ENCODE peak calls at places on chromosomes 2 and 18, in four cellular contexts. P is fibroblast of the aortic adventitia, S is colonic mucosa, U is GM12878. Z is an unnamed sample.

GRCh38 chr2:237566401-237567235 is at the start of gene PRLH:
- DNase-seq in P (no peak), S (no peak), U (no peak), Z (no peak)

GRCh38 chr2:45170976-45171514 is 161.8 kb upstream of the SIX2 start:
- DNase-seq in P (no peak), S (no peak), U (no peak), Z (peak)

GRCh38 chr2:20487392-20488135 is 40.7 kb downstream of the RHOB start:
- DNase-seq in P (no peak), S (no peak), U (no peak), Z (no peak)

GRCh38 chr2:48767330-48767729 is 11.8 kb upstream of the LHCGR start:
- DNase-seq in P (no peak), S (no peak), U (no peak), Z (no peak)

GRCh38 chr2:45123521-45124191 is 114.4 kb upstream of the SIX2 start:
- DNase-seq in P (no peak), S (no peak), U (no peak), Z (no peak)

GRCh38 chr2:238097201-238097987 is 2.7 kb upstream of the ESPNL start:
- DNase-seq in P (no peak), S (no peak), U (no peak), Z (no peak)

GRCh38 chr18:62663731-62664336 is 51.5 kb upstream of the PHLPP1 start:
- DNase-seq in P (peak), S (no peak), U (peak), Z (peak)

GRCh38 chr2:48725696-48726494 is 29.6 kb downstream of the LHCGR start:
- DNase-seq in P (no peak), S (no peak), U (no peak), Z (no peak)

GRCh38 chr2:73283545-73284295 is 558 bp downstream of the FBXO41 start:
- DNase-seq in P (no peak), S (no peak), U (no peak), Z (no peak)

GRCh38 chr2:10706033-10706432 is 15.4 kb upstream of the ATP6V1C2 start:
- DNase-seq in P (no peak), S (no peak), U (no peak), Z (no peak)

GRCh38 chr2:39587641-39588040 is 78.1 kb upstream of the TMEM178A start:
- DNase-seq in P (no peak), S (no peak), U (no peak), Z (no peak)

GRCh38 chr2:71526975-71527374 is 73.6 kb downstream of the DYSF start:
- DNase-seq in P (no peak), S (no peak), U (no peak), Z (no peak)

GRCh38 chr2:9764153-9764778 is 79.0 kb upstream of the TAF1B start:
- DNase-seq in P (no peak), S (no peak), U (no peak), Z (no peak)

GRCh38 chr2:23564618-23564967 is 179.6 kb downstream of the KLHL29 start:
- DNase-seq in P (peak), S (no peak), U (no peak), Z (peak)

GRCh38 chr2:18750662-18751554 is 161.5 kb upstream of the NT5C1B start:
- DNase-seq in P (peak), S (no peak), U (no peak), Z (no peak)

GRCh38 chr2:36489296-36489695 is 108.7 kb downstream of the FEZ2 start:
- DNase-seq in P (peak), S (no peak), U (no peak), Z (peak)

GRCh38 chr18:12747530-12748315 is 44.9 kb downstream of the PSMG2 start:
- DNase-seq in P (no peak), S (no peak), U (no peak), Z (no peak)

GRCh38 chr2:183059561-183059960 is 19.0 kb upstream of the DUSP19 start:
- DNase-seq in P (peak), S (no peak), U (no peak), Z (peak)

GRCh38 chr2:28716265-28716865 is 35.3 kb upstream of the PPP1CB start:
- DNase-seq in P (peak), S (peak), U (peak), Z (peak)

GRCh38 chr2:40103590-40103989 is 324.5 kb upstream of the THUMPD2 start:
- DNase-seq in P (peak), S (no peak), U (no peak), Z (peak)

GRCh38 chr2:12861344-12861942 is 144.7 kb downstream of the TRIB2 start:
- DNase-seq in P (peak), S (no peak), U (no peak), Z (no peak)

GRCh38 chr18:59141294-59142068 is 1.8 kb downstream of the SEC11C start:
- DNase-seq in P (no peak), S (no peak), U (no peak), Z (no peak)

GRCh38 chr18:13831864-13832508 is 8.0 kb downstream of the MC5R start:
- DNase-seq in P (no peak), S (no peak), U (no peak), Z (no peak)

GRCh38 chr18:59079264-59079972 is 60.3 kb upstream of the SEC11C start:
- DNase-seq in P (no peak), S (no peak), U (no peak), Z (no peak)

GRCh38 chr18:58784601-58785137 is 80.0 kb upstream of the ZNF532 start:
- DNase-seq in P (no peak), S (no peak), U (no peak), Z (no peak)

GRCh38 chr2:176614930-176615329 is 345.7 kb downstream of the MTX2 start:
- DNase-seq in P (no peak), S (no peak), U (no peak), Z (no peak)

GRCh38 chr2:216936954-216937357 is 77.1 kb upstream of the TNP1 start:
- DNase-seq in P (no peak), S (no peak), U (no peak), Z (no peak)

GRCh38 chr2:213451542-213452256 is 167.4 kb downstream of the SPAG16 start:
- DNase-seq in P (no peak), S (peak), U (no peak), Z (no peak)

GRCh38 chr2:239475161-239476028 is 74.6 kb upstream of the HDAC4 start:
- DNase-seq in P (no peak), S (no peak), U (no peak), Z (no peak)

GRCh38 chr2:22934789-22935188 is 450.2 kb upstream of the KLHL29 start:
- DNase-seq in P (no peak), S (no peak), U (no peak), Z (no peak)

GRCh38 chr18:33596178-33596854 is 18.3 kb downstream of the ASXL3 start:
- DNase-seq in P (peak), S (no peak), U (no peak), Z (peak)

GRCh38 chr18:7548226-7548625 is 18.9 kb upstream of the PTPRM start:
- DNase-seq in P (no peak), S (no peak), U (no peak), Z (no peak)

GRCh38 chr18:66749030-66749429 is 145.1 kb upstream of the CDH19 start:
- DNase-seq in P (no peak), S (no peak), U (no peak), Z (peak)

GRCh38 chr18:74699455-74699854 is 101.8 kb downstream of the ZNF407 start:
- DNase-seq in P (no peak), S (no peak), U (no peak), Z (no peak)

GRCh38 chr2:129766594-129766993 is 212.9 kb upstream of the RAB6C start:
- DNase-seq in P (no peak), S (no peak), U (no peak), Z (no peak)

GRCh38 chr2:129766159-129766485 is 213.3 kb upstream of the RAB6C start:
- DNase-seq in P (no peak), S (no peak), U (no peak), Z (no peak)

GRCh38 chr2:129763190-129763846 is 216.1 kb upstream of the RAB6C start:
- DNase-seq in P (no peak), S (no peak), U (no peak), Z (no peak)

GRCh38 chr2:129765326-129766158 is 213.9 kb upstream of the RAB6C start:
- DNase-seq in P (no peak), S (no peak), U (no peak), Z (no peak)

GRCh38 chr2:129764376-129765325 is 214.8 kb upstream of the RAB6C start:
- DNase-seq in P (no peak), S (no peak), U (no peak), Z (no peak)
- TF ChIP-seq CTCF in P (no peak), S (no peak), U (peak), Z (no peak)

DNA sequence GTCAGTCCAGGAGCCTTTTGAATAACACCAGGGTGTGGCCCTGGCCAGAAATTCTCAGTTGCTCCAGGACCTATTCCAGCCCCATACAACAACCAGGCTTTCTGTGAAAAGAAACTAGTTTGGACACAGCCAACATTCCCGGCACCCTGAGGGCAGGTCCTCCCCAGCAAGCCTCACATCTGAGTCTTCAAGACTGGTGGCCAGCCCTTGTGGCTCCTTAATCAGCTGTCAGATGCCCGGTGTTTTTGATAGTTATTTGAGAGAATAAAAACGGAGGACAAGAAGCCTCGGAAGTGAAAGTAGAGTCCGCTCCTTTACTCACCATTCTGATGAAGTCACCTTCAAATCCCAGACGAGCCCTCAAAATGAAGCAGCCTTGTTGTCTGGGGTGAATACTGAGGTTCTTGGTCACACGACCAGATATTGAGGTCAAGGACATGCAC is 31.0 kb upstream of the GMCL1 start:
- DNase-seq in P (peak), S (no peak), U (no peak), Z (peak)
- H3K4me3 ChIP-seq in P (peak), S (peak), U (peak), Z (peak)

GRCh38 chr2:106562232-106562631 is 75.1 kb downstream of the CD8B2 start:
- DNase-seq in P (no peak), S (no peak), U (no peak), Z (no peak)

GRCh38 chr2:106561803-106562202 is 74.6 kb downstream of the CD8B2 start:
- DNase-seq in P (no peak), S (no peak), U (no peak), Z (no peak)

GRCh38 chr2:106560773-106561172 is 73.6 kb downstream of the CD8B2 start:
- DNase-seq in P (no peak), S (no peak), U (no peak), Z (no peak)

GRCh38 chr2:106561356-106561755 is 74.2 kb downstream of the CD8B2 start:
- DNase-seq in P (no peak), S (no peak), U (no peak), Z (no peak)

DNA sequence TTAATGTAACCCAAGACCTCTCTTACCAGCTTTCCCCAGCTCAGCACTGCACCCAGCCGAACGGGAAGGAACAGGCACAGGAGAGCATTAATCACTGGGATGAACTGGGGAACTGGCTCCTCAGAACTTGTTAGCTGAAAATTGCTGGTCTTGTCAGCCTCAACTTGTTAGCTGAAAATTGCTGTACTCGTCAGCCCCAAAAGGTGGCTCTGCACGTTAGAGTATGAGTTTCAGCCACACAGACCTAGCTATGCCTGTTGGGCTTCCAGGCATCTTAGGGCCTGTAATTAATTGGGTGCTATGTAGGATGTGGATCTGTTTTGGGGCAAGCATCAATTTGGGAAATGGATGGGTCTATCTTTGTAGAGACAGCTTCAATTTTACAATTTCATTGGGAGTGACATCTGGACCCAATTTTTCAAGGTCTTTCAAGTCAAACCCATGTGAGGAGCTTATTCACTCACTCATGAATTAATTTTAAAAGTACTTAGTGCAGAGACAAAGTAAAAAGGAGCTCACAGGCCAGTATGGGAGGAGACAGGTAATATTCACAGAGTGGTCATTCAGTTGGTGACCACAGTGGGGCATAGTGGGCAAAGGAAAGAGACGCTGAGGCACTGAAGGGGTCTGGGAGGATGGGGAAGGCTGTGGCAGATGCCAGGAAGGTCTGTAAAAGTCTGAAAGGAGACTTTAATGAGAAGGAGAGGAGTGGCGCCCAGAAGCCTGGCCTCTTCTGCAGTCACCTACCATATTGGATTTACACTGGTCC is 75.8 kb downstream of the CD8B2 start:
- DNase-seq in P (no peak), S (no peak), U (no peak), Z (no peak)
- TF ChIP-seq CTCF in P (no peak), S (no peak), U (no peak), Z (no peak)

DNA sequence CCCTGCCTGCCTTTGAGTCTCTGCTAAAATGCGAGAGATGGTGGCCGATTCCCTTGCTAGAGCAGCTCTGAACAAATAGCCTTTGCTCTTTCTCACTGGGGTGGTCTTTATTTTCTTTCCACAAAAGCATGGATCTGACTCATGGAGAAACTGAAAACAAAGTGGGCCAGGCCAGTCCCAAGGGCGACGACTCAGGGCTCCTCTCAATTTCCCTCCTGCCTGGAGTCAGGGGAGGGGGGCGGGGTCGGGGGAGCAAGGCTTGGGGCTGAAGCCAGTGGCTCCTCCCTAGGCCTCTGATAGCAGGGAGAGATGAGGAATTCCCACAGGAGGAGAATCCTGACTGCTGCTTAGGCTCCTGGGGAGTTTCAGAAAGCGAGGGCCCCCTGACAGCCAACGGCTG is 17.1 kb upstream of the IL1R2 start:
- DNase-seq in P (no peak), S (no peak), U (no peak), Z (peak)
- H3K4me3 ChIP-seq in P (no peak), S (no peak), U (no peak), Z (no peak)

DNA sequence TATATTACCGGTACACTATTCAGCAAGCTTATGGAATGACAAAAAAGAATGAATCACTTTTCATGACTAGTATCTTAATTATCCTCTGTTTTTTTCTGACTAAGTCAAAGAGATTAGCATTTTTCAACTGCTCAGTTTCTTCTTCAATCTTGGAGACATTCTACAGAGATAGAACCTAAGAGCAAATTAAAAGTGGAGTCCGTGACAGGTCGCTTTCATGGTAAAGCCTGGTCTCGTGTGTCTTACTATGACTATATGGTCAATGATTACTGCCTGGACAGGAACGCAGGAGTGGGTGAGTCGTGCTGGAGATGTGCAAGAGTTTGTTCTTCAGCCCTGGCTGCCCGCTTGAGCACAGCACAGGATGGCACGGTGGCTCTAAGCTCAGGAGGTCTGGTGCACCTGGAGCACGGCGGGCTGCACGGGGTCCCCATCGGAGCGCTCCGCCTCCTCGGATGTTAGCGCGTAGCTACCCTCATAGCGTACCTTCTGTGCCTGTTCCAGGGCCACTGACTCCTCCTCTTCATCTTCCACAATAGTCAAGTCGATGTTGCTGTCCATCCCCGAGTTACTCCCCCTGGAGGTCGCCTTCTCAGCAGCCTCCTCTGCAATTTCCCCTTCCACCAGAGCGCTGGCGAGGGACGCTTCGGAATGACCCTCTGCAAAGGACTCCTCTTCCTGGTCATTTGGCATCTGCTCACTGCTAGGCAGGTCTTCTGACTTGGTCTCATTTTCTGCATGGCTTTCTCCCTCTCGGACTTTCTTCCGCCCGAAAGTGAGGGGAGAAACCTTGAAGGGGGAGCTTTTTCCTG is 11.1 kb downstream of the CAVIN2 start:
- DNase-seq in P (no peak), S (no peak), U (no peak), Z (peak)
- TF ChIP-seq CTCF in P (no peak), S (no peak), U (no peak), Z (no peak)

GRCh38 chr2:64915510-64915900 is 73.7 kb upstream of the SLC1A4 start:
- DNase-seq in P (peak), S (no peak), U (no peak), Z (no peak)

GRCh38 chr2:64914247-64914646 is 75.0 kb upstream of the SLC1A4 start:
- DNase-seq in P (no peak), S (no peak), U (no peak), Z (no peak)

GRCh38 chr2:64914735-64915509 is 74.3 kb upstream of the SLC1A4 start:
- DNase-seq in P (peak), S (no peak), U (peak), Z (no peak)

GRCh38 chr2:64919261-64919660 is 69.9 kb upstream of the SLC1A4 start:
- DNase-seq in P (no peak), S (no peak), U (no peak), Z (no peak)

GRCh38 chr2:64918220-64918886 is 70.8 kb upstream of the SLC1A4 start:
- DNase-seq in P (no peak), S (no peak), U (no peak), Z (no peak)
- H3K4me3 ChIP-seq in P (no peak), S (peak), U (peak), Z (peak)

GRCh38 chr2:153770359-153770991 is 101.2 kb upstream of the GALNT13 start:
- DNase-seq in P (no peak), S (no peak), U (no peak), Z (no peak)
- TF ChIP-seq CTCF in P (no peak), S (no peak), U (no peak), Z (no peak)

GRCh38 chr2:148814143-148814852 is 60.7 kb upstream of the KIF5C start:
- DNase-seq in P (peak), S (peak), U (no peak), Z (peak)

GRCh38 chr2:148819019-148819418 is 56.0 kb upstream of the KIF5C start:
- DNase-seq in P (no peak), S (no peak), U (no peak), Z (no peak)

GRCh38 chr2:148814853-148815419 is 60.1 kb upstream of the KIF5C start:
- DNase-seq in P (peak), S (peak), U (no peak), Z (peak)

GRCh38 chr2:148816176-148816575 is 58.9 kb upstream of the KIF5C start:
- DNase-seq in P (no peak), S (no peak), U (no peak), Z (no peak)

DNA sequence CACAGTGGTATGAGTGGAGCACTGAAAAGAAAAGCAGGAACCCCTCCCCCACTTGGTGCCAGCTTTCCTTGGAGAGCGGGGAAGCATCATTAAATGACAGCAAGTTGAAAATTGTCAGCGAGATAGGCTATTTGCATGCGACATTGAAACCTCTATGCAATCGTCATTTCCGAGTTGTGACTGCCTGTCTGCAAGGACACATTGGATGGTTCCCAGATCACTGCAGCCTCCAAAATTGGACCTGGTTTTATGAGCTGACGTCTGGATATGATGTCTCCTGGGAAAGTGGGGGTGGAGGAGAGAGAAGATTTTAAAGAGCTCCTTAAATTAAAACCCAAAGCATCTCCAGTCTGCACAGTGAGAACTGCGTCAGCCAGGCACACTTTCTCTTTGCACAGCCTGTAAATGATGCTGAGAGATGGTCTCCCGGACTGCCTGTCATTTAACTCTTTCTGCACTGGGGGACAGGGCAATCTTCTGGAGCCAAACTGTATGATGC is 57.8 kb upstream of the KIF5C start:
- DNase-seq in P (peak), S (no peak), U (no peak), Z (peak)
- H3K4me3 ChIP-seq in P (peak), S (no peak), U (peak), Z (no peak)